ENCODE peak calls at places on chromosomes 1 and 21, in ten cellular contexts. K, E, F, G, I, C, N, J, O and L are unnamed samples.

GRCh38 chr21:41207401-41208388 is 39.7 kb downstream of the BACE2 start:
- DNase-seq in N (peak; percentile 89), I (peak; percentile 78), J (no peak), E (no peak), K (peak; percentile 60), G (peak; percentile 89), O (peak; percentile 34), C (no peak), F (peak; percentile 77), L (peak; percentile 90)

GRCh38 chr1:59242345-59242744 is 54.5 kb upstream of the FGGY start:
- DNase-seq in I (no peak), G (no peak), K (no peak), N (no peak), C (no peak), F (no peak), O (no peak), J (no peak), E (no peak), L (no peak)

GRCh38 chr1:199684686-199685273 is 342.7 kb upstream of the NR5A2 start:
- DNase-seq in K (no peak), E (peak; percentile 78), J (peak; percentile 31), N (peak; percentile 89), G (peak; percentile 78), F (peak; percentile 76), O (no peak), C (no peak), I (no peak), L (no peak)

GRCh38 chr21:44551290-44552015 is at the start of gene KRTAP10-2:
- DNase-seq in G (no peak), C (no peak), N (no peak), I (no peak), E (no peak), O (no peak), K (no peak), F (no peak), J (no peak), L (peak; percentile 51)

GRCh38 chr1:235739124-235739523 is 89.5 kb upstream of the GNG4 start:
- DNase-seq in F (peak; percentile 86), N (peak; percentile 62), O (peak; percentile 17), C (no peak), K (no peak), I (no peak), G (peak; percentile 66), E (no peak), J (no peak), L (no peak)

GRCh38 chr1:38114231-38114630 is 67.6 kb upstream of the POU3F1 start:
- DNase-seq in F (peak; percentile 12), E (no peak), K (no peak), J (no peak), G (peak; percentile 11), I (no peak), N (no peak), O (peak; percentile 38), C (no peak), L (no peak)

GRCh38 chr21:40186036-40186435 is 318.8 kb downstream of the PCP4 start:
- DNase-seq in K (no peak), E (no peak), I (no peak), O (no peak), N (no peak), F (peak; percentile 14), G (no peak), C (no peak), J (no peak), L (peak; percentile 78)

GRCh38 chr1:162709870-162710269 is 77.6 kb downstream of the DDR2 start:
- DNase-seq in K (no peak), J (no peak), O (no peak), E (no peak), I (no peak), N (no peak), C (no peak), G (peak; percentile 52), F (no peak), L (no peak)

GRCh38 chr1:62209931-62210595 is 15.4 kb downstream of the L1TD1 start:
- DNase-seq in C (no peak), N (no peak), I (no peak), J (peak; percentile 53), F (no peak), E (no peak), G (peak; percentile 55), O (no peak), K (no peak), L (no peak)

GRCh38 chr21:37073417-37074194 is 552 bp downstream of the TTC3 start:
- DNase-seq in F (peak; percentile 56), E (peak; percentile 76), N (peak; percentile 51), G (peak; percentile 44), C (peak; percentile 83), K (peak; percentile 68), I (peak; percentile 53), J (peak; percentile 49), O (peak; percentile 74), L (peak; percentile 92)

GRCh38 chr1:202037706-202038296 is 27.4 kb downstream of the ELF3 start:
- DNase-seq in E (no peak), O (no peak), G (peak; percentile 17), K (no peak), N (peak; percentile 68), C (no peak), I (no peak), F (peak; percentile 90), J (no peak), L (no peak)

GRCh38 chr21:36692125-36692843 is 6.6 kb upstream of the SIM2 start:
- DNase-seq in E (no peak), F (no peak), N (no peak), C (no peak), I (no peak), O (no peak), J (no peak), K (no peak), G (no peak), L (no peak)

GRCh38 chr1:80050085-80050484 is 1043.6 kb upstream of the ADGRL4 start:
- DNase-seq in O (no peak), C (no peak), G (peak; percentile 10), N (no peak), E (no peak), K (no peak), F (no peak), J (no peak), I (no peak), L (peak; percentile 38)

GRCh38 chr1:208597571-208597970 is 353.4 kb upstream of the PLXNA2 start:
- DNase-seq in E (no peak), J (no peak), G (no peak), F (no peak), O (no peak), I (no peak), K (no peak), N (no peak), C (no peak), L (no peak)

GRCh38 chr1:17023103-17023502 is 11.4 kb upstream of the ATP13A2 start:
- DNase-seq in C (no peak), N (no peak), J (no peak), E (no peak), K (no peak), I (no peak), O (no peak), F (no peak), G (no peak), L (no peak)

GRCh38 chr1:46490603-46491499 is 1.2 kb downstream of the DMBX1 start:
- DNase-seq in I (no peak), E (no peak), K (no peak), F (no peak), J (no peak), G (no peak), C (no peak), N (peak; percentile 1), O (no peak), L (peak; percentile 58)
- H3K4me3 ChIP-seq in I (peak overlapping the region; percentile 56), E (no peak overlapping the region), K (peak overlapping the region; percentile 45), F (no peak overlapping the region), J (no peak overlapping the region), G (no peak overlapping the region), C (no peak overlapping the region), N (no peak overlapping the region), O (no peak overlapping the region), L (no peak overlapping the region)

GRCh38 chr1:160405331-160405877 is 5.0 kb downstream of the VANGL2 start:
- DNase-seq in J (no peak), O (no peak), F (no peak), K (no peak), C (no peak), G (no peak), E (no peak), I (no peak), N (no peak), L (no peak)
- H3K4me3 ChIP-seq in J (no peak overlapping the region), O (no peak overlapping the region), F (no peak overlapping the region), K (no peak overlapping the region), C (no peak overlapping the region), G (no peak overlapping the region), E (no peak overlapping the region), I (no peak overlapping the region), N (no peak overlapping the region), L (no peak overlapping the region)

DNA sequence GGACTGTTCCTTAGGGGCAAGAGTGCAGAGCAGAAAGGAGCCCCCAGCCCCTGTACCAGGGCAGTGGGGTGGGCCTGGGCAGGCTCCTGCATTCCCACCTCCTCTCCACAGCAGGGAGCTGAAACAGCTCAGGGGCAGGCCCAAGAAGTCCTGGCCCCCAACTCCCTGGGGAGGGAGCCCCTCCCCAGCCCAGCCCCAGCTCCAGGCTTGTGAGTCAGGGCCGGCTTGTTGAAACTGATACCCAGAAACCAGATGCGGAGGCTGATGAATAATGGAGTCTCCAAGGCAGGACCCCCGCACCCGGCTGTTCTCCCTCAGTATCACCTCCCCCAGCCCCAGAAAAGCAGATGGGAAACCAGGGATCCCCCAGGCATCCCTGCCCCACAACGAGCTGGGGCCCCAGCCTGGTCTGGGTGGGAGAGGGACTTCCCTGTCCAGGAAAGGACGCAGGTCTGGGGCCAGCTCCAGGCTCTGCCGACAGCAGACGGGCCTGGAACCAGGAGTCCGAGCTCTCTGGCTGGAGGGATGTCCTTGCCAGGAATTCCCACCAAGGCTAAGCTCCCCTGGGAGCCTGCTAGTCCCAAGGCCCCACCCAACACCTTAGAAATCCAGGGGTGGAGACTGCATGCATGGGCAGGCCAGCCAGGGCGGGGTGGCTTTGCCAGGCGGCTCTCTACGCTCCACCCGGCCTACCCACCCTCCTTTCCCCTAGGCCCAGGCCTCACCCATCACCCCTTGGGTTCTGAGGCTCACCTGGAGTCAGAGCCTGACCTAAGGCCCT is 2.7 kb downstream of the PLEKHG5 start:
- DNase-seq in J (no peak), K (no peak), F (no peak), N (no peak), O (no peak), E (no peak), I (no peak), C (no peak), G (no peak), L (peak; percentile 88)
- H3K4me3 ChIP-seq in J (no peak overlapping the region), K (no peak overlapping the region), F (no peak overlapping the region), N (no peak overlapping the region), O (no peak overlapping the region), E (no peak overlapping the region), I (no peak overlapping the region), C (no peak overlapping the region), G (no peak overlapping the region), L (no peak overlapping the region)

DNA sequence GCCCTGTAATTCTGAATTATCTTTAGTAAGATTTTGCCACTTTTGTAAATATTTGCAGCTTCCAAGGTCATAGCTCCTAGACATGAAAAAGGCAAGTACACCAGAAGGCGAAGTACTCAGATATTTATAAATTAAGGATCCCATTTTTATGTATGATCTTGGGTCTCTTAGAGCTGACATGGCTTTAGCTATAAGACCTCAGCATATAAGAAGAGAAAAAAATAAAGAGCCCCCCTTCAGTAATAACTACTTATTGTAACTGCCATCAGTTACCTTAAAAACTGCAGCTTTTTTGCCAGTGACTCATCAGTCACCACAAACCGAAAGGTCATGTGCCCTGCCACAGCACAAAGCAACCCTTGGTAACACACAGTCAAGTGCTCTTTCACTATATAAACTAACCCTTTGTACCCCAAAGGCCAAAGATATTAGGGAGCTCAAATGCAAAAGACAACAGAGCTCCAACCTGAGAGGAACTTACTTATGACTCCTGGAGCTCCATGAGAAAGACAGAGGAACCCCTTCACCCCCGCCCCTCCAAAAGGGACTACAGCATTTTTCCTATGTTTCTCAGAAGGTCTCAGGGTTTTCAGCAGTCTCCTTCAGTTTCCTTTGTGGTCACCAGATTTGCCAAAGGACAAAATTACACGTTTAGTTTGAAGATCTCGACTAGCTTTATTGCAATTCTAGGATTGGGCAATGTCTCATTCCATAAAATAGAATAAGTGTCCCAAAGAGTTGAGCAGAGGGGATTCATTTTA is 219.8 kb upstream of the DUSP10 start:
- DNase-seq in N (peak; percentile 41), K (no peak), I (no peak), O (peak; percentile 55), F (peak; percentile 44), C (no peak), E (no peak), G (peak; percentile 63), J (peak; percentile 50), L (no peak)
- H3K4me3 ChIP-seq in N (no peak overlapping the region), K (no peak overlapping the region), I (no peak overlapping the region), O (no peak overlapping the region), F (no peak overlapping the region), C (no peak overlapping the region), E (no peak overlapping the region), G (no peak overlapping the region), J (no peak overlapping the region), L (no peak overlapping the region)